ENCODE peak calls at places on chromosomes 7 and 10, in ten cellular contexts. A, I, R, Z, T, H, W, Y, V and O are unnamed samples.
A peak's percentile ranks its signal among the peaks of the same experiment; 100 is the strongest.

GRCh38 chr10:52308251-52309031 is 5.6 kb upstream of the DKK1 start:
- DNase-seq in A (peak; percentile 79), T (peak; percentile 65), I (peak; percentile 33), R (peak; percentile 71), V (no peak), Y (peak; percentile 67), H (peak; percentile 78), W (peak; percentile 64), Z (no peak), O (peak; percentile 73)

GRCh38 chr10:60594476-60595051 is 183.7 kb upstream of the CDK1 start:
- DNase-seq in R (no peak), Y (no peak), V (no peak), T (no peak), H (peak; percentile 31), A (no peak), I (no peak), W (no peak), Z (no peak), O (no peak)

GRCh38 chr7:46291064-46291463 is 370.0 kb upstream of the IGFBP3 start:
- DNase-seq in A (peak; percentile 21), R (peak; percentile 15), Z (no peak), I (no peak), H (peak; percentile 54), W (no peak), V (no peak), Y (peak; percentile 85), T (no peak), O (no peak)

GRCh38 chr10:59741048-59741447 is 12.2 kb downstream of the MRLN start:
- DNase-seq in T (no peak), R (no peak), I (no peak), Y (no peak), H (no peak), V (no peak), Z (no peak), A (no peak), W (no peak), O (no peak)

GRCh38 chr7:55784151-55784550 is 78.4 kb downstream of the SEPTIN14 start:
- DNase-seq in W (no peak), H (no peak), V (no peak), Z (no peak), I (no peak), Y (no peak), T (no peak), A (no peak), R (no peak), O (no peak)

GRCh38 chr10:31207636-31208035 is 111.4 kb upstream of the ZEB1 start:
- DNase-seq in Y (no peak), A (no peak), I (no peak), Z (no peak), T (no peak), W (no peak), H (peak; percentile 31), V (no peak), R (no peak), O (no peak)

GRCh38 chr7:85030893-85031292 is 156.0 kb downstream of the SEMA3D start:
- DNase-seq in R (no peak), W (no peak), H (peak; percentile 79), T (no peak), I (no peak), Y (peak; percentile 35), A (peak; percentile 52), V (no peak), Z (peak; percentile 31), O (no peak)

GRCh38 chr7:41006591-41006990 is 696.3 kb downstream of the INHBA start:
- DNase-seq in T (no peak), V (no peak), I (no peak), R (no peak), Z (no peak), A (no peak), Y (peak; percentile 80), W (no peak), H (peak; percentile 44), O (no peak)

DNA sequence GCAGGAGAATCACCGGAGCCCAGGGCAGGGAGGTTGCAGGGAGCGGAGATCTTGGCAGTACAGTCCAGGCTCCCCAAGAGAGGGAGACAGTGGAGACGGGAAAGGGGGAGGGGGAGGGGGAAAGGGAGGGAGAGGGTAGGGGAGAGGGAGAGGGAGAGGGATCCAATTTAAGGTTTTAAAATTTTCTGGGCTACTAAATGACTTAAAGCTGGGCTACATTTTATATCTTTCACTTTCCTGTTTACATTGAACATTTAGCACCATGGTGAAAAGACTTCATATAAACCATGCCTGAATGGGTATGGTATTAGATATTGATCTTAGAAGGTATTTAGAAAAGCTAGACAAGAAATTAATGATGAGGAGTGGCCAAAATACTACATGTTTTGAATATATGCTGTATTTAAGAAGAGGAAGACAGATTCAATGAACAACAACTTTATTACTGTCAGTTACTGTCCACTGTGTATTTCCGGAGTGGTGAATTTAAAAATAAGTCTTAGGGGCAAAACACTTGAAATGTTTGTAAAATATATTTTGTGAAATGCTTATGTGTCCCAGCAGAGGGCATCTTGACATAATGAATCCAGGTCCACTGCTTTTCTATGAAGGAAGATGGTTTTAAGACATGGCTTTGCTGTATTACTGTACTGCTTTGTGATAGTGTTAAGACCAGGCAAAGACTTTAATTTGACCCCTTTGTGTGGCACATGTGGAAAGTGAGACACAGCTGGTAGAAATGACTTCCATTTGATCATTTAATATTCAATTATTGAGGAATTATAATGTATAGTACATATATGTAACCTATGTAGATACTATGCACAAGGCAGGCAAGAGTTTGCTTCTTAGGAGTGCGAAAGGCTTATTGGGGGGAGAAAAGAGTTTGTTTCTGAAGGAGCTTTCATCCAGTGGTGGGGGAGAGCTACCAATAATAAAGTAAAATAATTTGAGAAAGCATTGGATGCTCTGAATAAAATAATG is 52.8 kb downstream of the NRF1 start:
- DNase-seq in Z (peak; percentile 53), W (peak; percentile 69), A (peak; percentile 40), I (no peak), Y (peak; percentile 66), T (no peak), V (no peak), R (peak; percentile 63), H (peak; percentile 83), O (no peak)
- TF ChIP-seq CTCF in Z (peak; percentile 42), W (peak; percentile 67), A (peak; percentile 55), I (no peak), Y (peak; percentile 63), T (peak; percentile 69), V (peak; percentile 27), R (peak; percentile 20), H (peak; percentile 78), O (peak; percentile 61)

GRCh38 chr7:108321359-108321758 is 134.9 kb downstream of the NRCAM start:
- DNase-seq in R (no peak), V (no peak), Y (no peak), Z (no peak), H (no peak), A (no peak), T (no peak), I (no peak), W (no peak), O (no peak)
- TF ChIP-seq CTCF in R (no peak), V (no peak), Y (no peak), Z (no peak), H (no peak), A (no peak), T (no peak), I (no peak), W (no peak), O (no peak)

GRCh38 chr10:79266543-79267312 is 80.5 kb upstream of the PPIF start:
- DNase-seq in T (no peak), Y (peak; percentile 74), W (no peak), R (peak; percentile 82), V (no peak), I (peak; percentile 50), H (peak; percentile 93), A (no peak), Z (peak; percentile 70), O (no peak)

GRCh38 chr10:79268100-79268670 is 79.1 kb upstream of the PPIF start:
- DNase-seq in W (no peak), T (no peak), Z (no peak), V (no peak), H (peak; percentile 70), I (no peak), Y (peak; percentile 43), R (no peak), A (no peak), O (no peak)

GRCh38 chr10:79266092-79266491 is 81.2 kb upstream of the PPIF start:
- DNase-seq in T (no peak), R (no peak), Y (no peak), V (no peak), Z (no peak), I (no peak), H (no peak), W (no peak), A (no peak), O (no peak)

GRCh38 chr10:79268717-79269116 is 78.6 kb upstream of the PPIF start:
- DNase-seq in T (no peak), A (no peak), Y (no peak), Z (no peak), V (no peak), I (no peak), H (no peak), R (no peak), W (no peak), O (no peak)

DNA sequence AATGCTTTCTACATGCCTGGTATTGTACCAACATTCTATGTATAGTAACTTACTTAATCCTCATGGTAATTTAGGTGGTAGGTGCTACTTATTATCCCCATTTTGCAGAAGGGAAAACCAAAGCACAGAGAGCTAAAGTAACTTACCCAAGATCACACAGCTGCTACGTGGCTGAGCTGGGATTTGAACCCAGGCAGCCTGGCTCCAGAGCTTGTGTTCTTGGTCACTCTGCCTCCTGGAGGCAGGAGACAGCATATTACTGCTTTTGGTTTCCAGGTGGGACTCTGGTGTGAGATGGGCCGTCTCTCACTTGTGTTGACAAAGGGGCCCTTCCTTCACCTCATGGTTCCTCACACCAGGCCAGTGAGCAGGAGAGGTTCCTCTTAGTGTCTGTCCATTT is 79.8 kb upstream of the PPIF start:
- DNase-seq in W (no peak), R (no peak), I (no peak), H (no peak), Y (no peak), T (no peak), Z (no peak), A (no peak), V (no peak), O (no peak)
- TF ChIP-seq CTCF in W (no peak), R (peak; percentile 24), I (no peak), H (no peak), Y (no peak), T (no peak), Z (peak; percentile 10), A (no peak), V (no peak), O (no peak)

GRCh38 chr10:63770523-63770922 is 249.3 kb downstream of the REEP3 start:
- DNase-seq in R (no peak), I (no peak), A (no peak), Y (no peak), T (no peak), H (no peak), V (no peak), W (no peak), Z (no peak), O (no peak)

GRCh38 chr10:63766766-63767505 is 245.7 kb downstream of the REEP3 start:
- DNase-seq in W (no peak), A (peak; percentile 50), H (peak; percentile 22), I (peak; percentile 15), T (no peak), R (no peak), V (no peak), Y (no peak), Z (no peak), O (no peak)

GRCh38 chr10:63765126-63765525 is 243.9 kb downstream of the REEP3 start:
- DNase-seq in A (no peak), Y (peak; percentile 41), W (no peak), H (peak; percentile 4), I (no peak), V (no peak), Z (no peak), T (no peak), R (no peak), O (no peak)

GRCh38 chr10:63769367-63769766 is 248.2 kb downstream of the REEP3 start:
- DNase-seq in Z (no peak), H (no peak), T (no peak), W (no peak), A (peak; percentile 9), R (no peak), V (no peak), Y (no peak), I (no peak), O (no peak)

GRCh38 chr10:63767512-63767911 is 246.3 kb downstream of the REEP3 start:
- DNase-seq in Z (no peak), H (peak; percentile 29), R (no peak), T (no peak), A (no peak), V (no peak), Y (peak; percentile 29), W (no peak), I (no peak), O (no peak)
- TF ChIP-seq CTCF in Z (no peak), H (peak; percentile 55), R (peak; percentile 18), T (peak; percentile 59), A (peak; percentile 44), V (peak; percentile 21), Y (peak; percentile 39), W (peak; percentile 65), I (peak; percentile 8), O (peak; percentile 46)